ENCODE peak calls at places on chromosome 13, in seven cellular contexts. O is HuH-7, Z is dorsolateral prefrontal cortex, I is T-helper 2 cell, N is activated T-helper 1 cell treated with Interleukin-2 at 50 U/mL for 16 hours, C is aorta, Q is putamen. J is an unnamed sample.

GRCh38 chr13:71320452-71320851 is 546.6 kb downstream of the DACH1 start:
- DNase-seq in O (peak), Z (no peak), I (peak), N (no peak), C (no peak), Q (no peak), J (no peak)

GRCh38 chr13:46165485-46166220 is 16.3 kb downstream of the LCP1 start:
- DNase-seq in O (no peak), Z (no peak), I (peak), N (no peak), C (no peak), Q (no peak), J (no peak)

GRCh38 chr13:40233731-40234195 is 432.7 kb downstream of the FOXO1 start:
- DNase-seq in O (no peak), Z (no peak), I (no peak), N (no peak), C (no peak), Q (no peak), J (no peak)

GRCh38 chr13:27120811-27121210 is 50.8 kb downstream of the USP12 start:
- DNase-seq in O (no peak), Z (no peak), I (no peak), N (no peak), C (no peak), Q (no peak), J (no peak)

GRCh38 chr13:43544011-43544410 is 242.8 kb downstream of the ENOX1 start:
- DNase-seq in O (no peak), Z (no peak), I (no peak), N (no peak), C (no peak), Q (no peak), J (no peak)

GRCh38 chr13:42047561-42048322 is 706 bp upstream of the DGKH start:
- DNase-seq in O (peak), Z (peak), I (peak), N (no peak), C (no peak), Q (peak), J (no peak)

GRCh38 chr13:98216135-98216565 is 39.1 kb upstream of the RNF113B start:
- DNase-seq in O (no peak), Z (no peak), I (no peak), N (no peak), C (peak), Q (no peak), J (no peak)

GRCh38 chr13:110047511-110047910 is 259.4 kb downstream of the COL4A1 start:
- DNase-seq in O (no peak), Z (no peak), I (no peak), N (no peak), C (no peak), Q (no peak), J (no peak)